ENCODE peak calls at places on chromosomes 3 and 15, in five cellular contexts. E is stomach, V is PC-9, M is pancreas, L is transverse colon. X is an unnamed sample. For H3K4me1, the result is how much of the 10 kb centered on the place peaks cover.

GRCh38 chr15:77507911-77508310 is 87.2 kb downstream of the HMG20A start:
- DNase-seq in E (peak), V (no peak), M (peak), L (no peak), X (peak)

GRCh38 chr15:85307687-85308045 is 72.7 kb upstream of the AKAP13 start:
- DNase-seq in E (no peak), V (no peak), M (peak), L (no peak), X (no peak)

GRCh38 chr3:141797167-141797773 is 34.1 kb downstream of the GRK7 start:
- DNase-seq in E (peak), V (no peak), M (peak), L (peak), X (peak)

GRCh38 chr15:58019503-58020376 is 45.8 kb downstream of the ALDH1A2 start:
- DNase-seq in E (no peak), V (no peak), M (no peak), L (no peak), X (no peak)

GRCh38 chr3:107431298-107432012 is 54.2 kb downstream of the CCDC54 start:
- DNase-seq in E (peak), V (peak), M (peak), L (peak), X (peak)

GRCh38 chr3:63673111-63673510 is 20.6 kb downstream of the SNTN start:
- DNase-seq in E (no peak), V (no peak), M (no peak), L (no peak), X (no peak)

GRCh38 chr3:160133757-160134156 is 91.5 kb upstream of the C3orf80 start:
- DNase-seq in E (no peak), V (peak), M (no peak), L (no peak), X (no peak)

GRCh38 chr3:114318295-114318694 is 24.5 kb downstream of the TIGIT start:
- DNase-seq in E (no peak), V (no peak), M (no peak), L (no peak), X (no peak)

GRCh38 chr3:73094127-73094526 is 32.7 kb downstream of the EBLN2 start:
- DNase-seq in E (no peak), V (no peak), M (no peak), L (no peak), X (no peak)

GRCh38 chr3:101779808-101780366 is 876 bp downstream of the NXPE3 start:
- DNase-seq in E (no peak), V (no peak), M (no peak), L (no peak), X (no peak)

GRCh38 chr3:193769437-193769836 is 176.4 kb downstream of the OPA1 start:
- DNase-seq in E (no peak), V (no peak), M (no peak), L (no peak), X (no peak)

GRCh38 chr15:86915811-86916331 is 836.2 kb downstream of the AGBL1 start:
- DNase-seq in E (no peak), V (no peak), M (no peak), L (no peak), X (no peak)

GRCh38 chr3:152193673-152194267 is 75.0 kb upstream of the MBNL1 start:
- DNase-seq in E (no peak), V (no peak), M (no peak), L (no peak), X (no peak)
- H3K4me3 ChIP-seq in E (peak), V (no peak), M (no peak), L (no peak), X (peak)

DNA sequence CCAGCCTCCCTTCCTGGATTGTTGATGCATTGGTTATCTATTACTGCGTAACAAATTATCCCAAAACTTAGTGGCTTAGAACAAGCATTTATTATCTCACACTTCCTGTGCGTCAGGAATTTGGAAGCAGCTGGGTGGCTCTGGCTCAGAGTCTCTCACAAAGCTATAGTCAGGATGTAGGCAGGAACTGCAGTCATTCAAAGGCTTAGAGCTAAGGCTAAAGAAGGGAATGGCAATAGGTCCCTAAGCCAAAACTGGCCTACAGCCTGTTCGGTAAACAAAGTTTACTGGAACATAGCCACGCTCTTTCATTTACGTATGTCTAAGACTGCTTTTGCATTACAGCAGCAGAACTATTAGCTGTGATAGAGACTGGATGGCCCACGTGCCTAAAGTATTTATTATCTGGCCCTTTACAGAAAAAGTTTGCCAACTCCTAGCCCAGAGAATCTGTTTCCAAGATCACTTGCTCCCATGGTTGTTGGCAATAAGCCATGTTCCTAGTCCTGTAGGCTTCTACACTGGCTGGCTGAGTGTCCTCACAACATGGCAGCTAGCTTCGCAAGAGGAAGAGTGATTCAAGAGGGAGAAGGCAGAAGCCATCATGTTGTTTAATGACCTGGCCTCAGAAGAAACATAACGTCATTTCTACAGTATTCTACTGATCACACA is 132.4 kb downstream of the SNRK start:
- DNase-seq in E (no peak), V (no peak), M (peak), L (no peak), X (no peak)
- H3K4me1 ChIP-seq in E (under half), V (under half), M (under half), L (under half), X (under half)

DNA sequence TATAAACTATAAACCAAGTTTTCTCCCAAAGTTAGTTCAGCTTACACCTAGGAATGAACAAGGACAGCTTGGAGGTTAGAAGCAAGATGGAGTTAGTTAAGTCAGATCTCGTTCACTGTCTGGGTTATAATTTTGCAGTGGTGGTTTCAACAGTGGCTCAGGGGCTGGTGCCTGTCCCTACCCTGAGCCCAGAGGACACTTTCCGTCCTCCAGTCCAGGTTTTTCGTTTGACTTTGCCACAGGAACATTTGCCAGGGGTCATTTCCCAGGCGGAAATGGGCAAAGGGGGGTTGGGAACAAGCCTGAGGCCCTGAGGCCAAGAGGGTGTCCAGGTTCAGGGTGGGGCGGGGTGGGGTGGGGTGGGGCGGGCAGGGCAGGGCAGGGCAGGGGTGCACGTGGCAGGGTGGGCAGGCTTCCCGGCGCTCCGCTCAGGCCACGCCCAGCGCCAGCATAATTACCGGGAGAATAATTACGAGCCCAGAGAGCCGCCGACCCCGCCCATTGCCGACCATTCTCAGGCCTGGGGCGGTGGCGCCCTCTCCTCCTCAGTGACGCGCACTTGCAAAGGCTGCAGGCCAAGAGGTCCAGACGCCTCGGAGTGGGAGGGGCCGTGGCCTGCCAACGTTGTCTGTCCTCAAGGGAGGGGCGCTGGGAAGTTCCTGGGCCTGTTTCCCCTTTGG is 70.4 kb downstream of the KLF13 start:
- DNase-seq in E (peak), V (no peak), M (peak), L (peak), X (peak)
- TF ChIP-seq CTCF in E (no peak), V (no peak), M (no peak), L (no peak), X (no peak)

GRCh38 chr3:152174876-152175575 is 93.7 kb upstream of the MBNL1 start:
- DNase-seq in E (no peak), V (no peak), M (no peak), L (no peak), X (no peak)
- H3K4me3 ChIP-seq in E (no peak), V (no peak), M (no peak), L (no peak), X (no peak)

GRCh38 chr3:30650348-30650995 is 44.1 kb downstream of the TGFBR2 start:
- DNase-seq in E (no peak), V (no peak), M (no peak), L (no peak), X (no peak)
- H3K4me1 ChIP-seq in E (under half), V (under half), M (under half), L (under half), X (under half)

DNA sequence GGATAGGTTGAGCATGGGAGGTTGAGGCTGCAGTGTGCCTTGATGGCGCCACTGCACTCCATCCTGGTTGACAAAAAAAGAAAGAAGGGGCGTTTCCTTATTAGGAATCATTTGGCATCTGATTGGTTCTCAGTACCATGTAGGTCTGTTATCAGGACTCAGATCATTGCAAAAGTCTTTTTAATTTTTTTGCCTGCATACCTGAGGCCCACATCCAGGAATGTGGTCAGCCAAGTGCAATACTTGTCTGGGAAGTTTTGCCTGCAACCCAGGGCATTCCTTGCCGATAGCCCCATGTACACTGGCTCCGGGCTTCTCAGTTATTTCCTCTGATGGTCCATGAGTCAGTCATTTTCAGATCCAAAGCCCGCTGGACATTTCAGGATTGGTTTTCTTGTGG is 50.1 kb upstream of the CRTC3 start:
- DNase-seq in E (peak), V (peak), M (peak), L (no peak), X (no peak)
- TF ChIP-seq CTCF in E (no peak), V (no peak), M (no peak), L (no peak), X (no peak)

DNA sequence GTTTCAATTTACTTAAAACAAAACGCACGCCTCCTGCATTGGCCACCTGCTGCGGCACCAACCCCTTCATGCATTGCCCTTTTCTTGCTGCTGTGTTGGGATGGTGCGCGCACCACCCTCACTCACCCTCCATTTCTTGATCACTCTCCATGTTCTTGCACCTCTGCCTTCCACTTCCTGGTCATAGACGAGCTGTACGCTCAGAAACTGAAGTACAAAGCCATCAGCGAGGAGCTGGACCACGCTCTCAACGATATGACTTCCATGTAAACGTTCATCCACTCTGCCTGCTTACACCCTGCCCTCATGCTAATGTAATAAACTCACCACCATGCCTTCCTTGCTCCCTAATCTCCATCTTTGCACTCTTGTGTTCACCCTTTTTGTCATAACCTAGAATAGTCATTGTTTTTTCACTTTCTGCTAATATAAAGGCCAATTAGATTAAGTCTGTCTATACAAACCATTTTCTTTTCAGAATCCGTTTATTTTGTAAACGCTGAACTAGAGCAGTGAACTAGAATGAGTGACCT is 21.4 kb downstream of the TPM1 start:
- DNase-seq in E (no peak), V (no peak), M (no peak), L (no peak), X (no peak)
- H3K4me3 ChIP-seq in E (no peak), V (no peak), M (no peak), L (no peak), X (no peak)